ENCODE peak calls at places on chromosome 7, in five cellular contexts. One of them, this sample, is unnamed.

GRCh38 chr7:138886501-138886917 is 88.5 kb upstream of the ATP6V0A4 start:
- DNase-seq in mammary epithelial cell: peak
- DNase-seq in AML-193: peak
- DNase-seq in left cardiac atrium: no peak
- DNase-seq in body of pancreas: peak
- DNase-seq in this sample: peak

GRCh38 chr7:101362334-101363195 is at the start of gene COL26A1:
- DNase-seq in mammary epithelial cell: no peak
- DNase-seq in AML-193: no peak
- DNase-seq in left cardiac atrium: peak
- DNase-seq in body of pancreas: peak
- DNase-seq in this sample: no peak

GRCh38 chr7:132547806-132548205 is 28.5 kb downstream of the PLXNA4 start:
- DNase-seq in mammary epithelial cell: no peak
- DNase-seq in AML-193: no peak
- DNase-seq in left cardiac atrium: no peak
- DNase-seq in body of pancreas: no peak
- DNase-seq in this sample: no peak

GRCh38 chr7:17422966-17423365 is 124.5 kb downstream of the AHR start:
- DNase-seq in mammary epithelial cell: no peak
- DNase-seq in AML-193: no peak
- DNase-seq in left cardiac atrium: no peak
- DNase-seq in body of pancreas: no peak
- DNase-seq in this sample: no peak

GRCh38 chr7:133613250-133613649 is 360.4 kb downstream of the EXOC4 start:
- DNase-seq in mammary epithelial cell: no peak
- DNase-seq in AML-193: no peak
- DNase-seq in left cardiac atrium: no peak
- DNase-seq in body of pancreas: no peak
- DNase-seq in this sample: no peak

GRCh38 chr7:74479066-74479781 is 25.5 kb downstream of the GTF2IRD1 start:
- DNase-seq in mammary epithelial cell: no peak
- DNase-seq in AML-193: no peak
- DNase-seq in left cardiac atrium: peak
- DNase-seq in body of pancreas: peak
- DNase-seq in this sample: no peak

GRCh38 chr7:22697897-22698645 is 28.9 kb upstream of the IL6 start:
- DNase-seq in mammary epithelial cell: no peak
- DNase-seq in AML-193: peak
- DNase-seq in left cardiac atrium: no peak
- DNase-seq in body of pancreas: no peak
- DNase-seq in this sample: no peak

GRCh38 chr7:75039166-75039565 is 34.4 kb downstream of the RCC1L start:
- DNase-seq in mammary epithelial cell: peak
- DNase-seq in AML-193: no peak
- DNase-seq in left cardiac atrium: no peak
- DNase-seq in body of pancreas: no peak
- DNase-seq in this sample: peak

GRCh38 chr7:7687800-7688199 is 30.6 kb downstream of the RPA3 start:
- DNase-seq in mammary epithelial cell: no peak
- DNase-seq in AML-193: no peak
- DNase-seq in left cardiac atrium: no peak
- DNase-seq in body of pancreas: no peak
- DNase-seq in this sample: no peak

GRCh38 chr7:45623740-45624391 is 49.7 kb downstream of the ADCY1 start:
- DNase-seq in mammary epithelial cell: no peak
- DNase-seq in AML-193: no peak
- DNase-seq in left cardiac atrium: no peak
- DNase-seq in body of pancreas: no peak
- DNase-seq in this sample: no peak

GRCh38 chr7:105307163-105307672 is 81.5 kb downstream of the SRPK2 start:
- DNase-seq in mammary epithelial cell: no peak
- DNase-seq in AML-193: no peak
- DNase-seq in left cardiac atrium: no peak
- DNase-seq in body of pancreas: no peak
- DNase-seq in this sample: no peak

GRCh38 chr7:96088579-96088978 is 233.3 kb downstream of the SLC25A13 start:
- DNase-seq in mammary epithelial cell: peak
- DNase-seq in AML-193: no peak
- DNase-seq in left cardiac atrium: no peak
- DNase-seq in body of pancreas: no peak
- DNase-seq in this sample: peak

GRCh38 chr7:37084303-37084702 is 360.0 kb upstream of the AOAH start:
- DNase-seq in mammary epithelial cell: no peak
- DNase-seq in AML-193: no peak
- DNase-seq in left cardiac atrium: no peak
- DNase-seq in body of pancreas: no peak
- DNase-seq in this sample: no peak

GRCh38 chr7:55565693-55566092 is 6.6 kb downstream of the VOPP1 start:
- DNase-seq in mammary epithelial cell: no peak
- DNase-seq in AML-193: no peak
- DNase-seq in left cardiac atrium: no peak
- DNase-seq in body of pancreas: no peak
- DNase-seq in this sample: no peak

GRCh38 chr7:79386688-79387422 is 66.6 kb downstream of the MAGI2 start:
- DNase-seq in mammary epithelial cell: no peak
- DNase-seq in AML-193: no peak
- DNase-seq in left cardiac atrium: no peak
- DNase-seq in body of pancreas: no peak
- DNase-seq in this sample: peak

GRCh38 chr7:107953924-107954303 is 49.0 kb downstream of the LAMB1 start:
- DNase-seq in mammary epithelial cell: no peak
- DNase-seq in AML-193: no peak
- DNase-seq in left cardiac atrium: no peak
- DNase-seq in body of pancreas: no peak
- DNase-seq in this sample: no peak

GRCh38 chr7:50791921-50792341 is 9.2 kb upstream of the GRB10 start:
- DNase-seq in mammary epithelial cell: no peak
- DNase-seq in AML-193: no peak
- DNase-seq in left cardiac atrium: no peak
- DNase-seq in body of pancreas: peak
- DNase-seq in this sample: no peak

GRCh38 chr7:8284606-8285005 is 22.6 kb upstream of the ICA1 start:
- DNase-seq in mammary epithelial cell: no peak
- DNase-seq in AML-193: no peak
- DNase-seq in left cardiac atrium: no peak
- DNase-seq in body of pancreas: peak
- DNase-seq in this sample: no peak

GRCh38 chr7:116213361-116214155 is 3.2 kb downstream of the TES start:
- DNase-seq in mammary epithelial cell: no peak
- DNase-seq in AML-193: no peak
- DNase-seq in left cardiac atrium: no peak
- DNase-seq in body of pancreas: peak
- DNase-seq in this sample: no peak

GRCh38 chr7:150370612-150371071 is 2.0 kb downstream of the REPIN1 start:
- DNase-seq in mammary epithelial cell: no peak
- DNase-seq in AML-193: no peak
- DNase-seq in left cardiac atrium: no peak
- DNase-seq in body of pancreas: no peak
- DNase-seq in this sample: no peak

GRCh38 chr7:115406216-115406615 is 484.3 kb downstream of the MDFIC start:
- DNase-seq in mammary epithelial cell: no peak
- DNase-seq in AML-193: no peak
- DNase-seq in left cardiac atrium: no peak
- DNase-seq in body of pancreas: no peak
- DNase-seq in this sample: no peak

GRCh38 chr7:157080111-157080730 is 58.5 kb upstream of the UBE3C start:
- DNase-seq in mammary epithelial cell: peak
- DNase-seq in AML-193: no peak
- DNase-seq in left cardiac atrium: no peak
- DNase-seq in body of pancreas: no peak
- DNase-seq in this sample: no peak

This sample was measured in glomerular endothelial cell.